ENCODE peak calls at places on chromosomes 3 and 15, in nine cellular contexts. One of them, this sample, is unnamed.

GRCh38 chr3:58608648-58609047 is 31.5 kb upstream of the FAM107A start:
- DNase-seq in tibial nerve: no peak
- DNase-seq in activated B cell treated with CpG ODN at 0.5 μM for 24 hours: no peak
- DNase-seq in IMR-90: no peak
- DNase-seq in GM13976: no peak
- DNase-seq in WTC11: no peak
- DNase-seq in brain microvascular endothelial cell: no peak
- DNase-seq in cardiac fibroblast: no peak
- DNase-seq in heart left ventricle: peak; percentile 75
- DNase-seq in this sample: no peak

GRCh38 chr3:143634427-143634826 is 213.8 kb downstream of the SLC9A9 start:
- DNase-seq in brain microvascular endothelial cell: no peak
- DNase-seq in cardiac fibroblast: no peak
- DNase-seq in activated B cell treated with CpG ODN at 0.5 μM for 24 hours: no peak
- DNase-seq in heart left ventricle: no peak
- DNase-seq in tibial nerve: no peak
- DNase-seq in IMR-90: no peak
- DNase-seq in GM13976: no peak
- DNase-seq in WTC11: no peak
- DNase-seq in this sample: no peak

GRCh38 chr3:194584866-194585265 is 48.4 kb downstream of the TMEM44 start:
- DNase-seq in tibial nerve: no peak
- DNase-seq in GM13976: no peak
- DNase-seq in brain microvascular endothelial cell: no peak
- DNase-seq in heart left ventricle: peak; percentile 49
- DNase-seq in IMR-90: peak; percentile 61
- DNase-seq in cardiac fibroblast: peak; percentile 89
- DNase-seq in WTC11: no peak
- DNase-seq in activated B cell treated with CpG ODN at 0.5 μM for 24 hours: no peak
- DNase-seq in this sample: no peak

GRCh38 chr15:66862111-66862815 is 160.2 kb downstream of the SMAD6 start:
- DNase-seq in heart left ventricle: no peak
- DNase-seq in brain microvascular endothelial cell: no peak
- DNase-seq in GM13976: no peak
- DNase-seq in IMR-90: no peak
- DNase-seq in cardiac fibroblast: peak; percentile 48
- DNase-seq in WTC11: no peak
- DNase-seq in tibial nerve: no peak
- DNase-seq in activated B cell treated with CpG ODN at 0.5 μM for 24 hours: no peak
- DNase-seq in this sample: no peak

GRCh38 chr15:95839367-95839782 is 491.1 kb upstream of the NR2F2 start:
- DNase-seq in GM13976: peak; percentile 17
- DNase-seq in WTC11: no peak
- DNase-seq in IMR-90: no peak
- DNase-seq in cardiac fibroblast: no peak
- DNase-seq in tibial nerve: no peak
- DNase-seq in heart left ventricle: no peak
- DNase-seq in activated B cell treated with CpG ODN at 0.5 μM for 24 hours: no peak
- DNase-seq in brain microvascular endothelial cell: no peak
- DNase-seq in this sample: peak; percentile 22

GRCh38 chr15:62524848-62525247 is 359.8 kb upstream of the C2CD4B start:
- DNase-seq in WTC11: no peak
- DNase-seq in tibial nerve: no peak
- DNase-seq in activated B cell treated with CpG ODN at 0.5 μM for 24 hours: no peak
- DNase-seq in heart left ventricle: no peak
- DNase-seq in IMR-90: peak; percentile 68
- DNase-seq in GM13976: no peak
- DNase-seq in cardiac fibroblast: peak; percentile 28
- DNase-seq in brain microvascular endothelial cell: no peak
- DNase-seq in this sample: no peak

GRCh38 chr3:136937886-136938285 is 19.9 kb upstream of the IL20RB start:
- DNase-seq in tibial nerve: no peak
- DNase-seq in brain microvascular endothelial cell: no peak
- DNase-seq in cardiac fibroblast: peak; percentile 29
- DNase-seq in activated B cell treated with CpG ODN at 0.5 μM for 24 hours: no peak
- DNase-seq in IMR-90: no peak
- DNase-seq in GM13976: no peak
- DNase-seq in heart left ventricle: no peak
- DNase-seq in WTC11: no peak
- DNase-seq in this sample: no peak

GRCh38 chr3:39502838-39503145 is 35.3 kb downstream of the MOBP start:
- DNase-seq in heart left ventricle: no peak
- DNase-seq in IMR-90: no peak
- DNase-seq in activated B cell treated with CpG ODN at 0.5 μM for 24 hours: no peak
- DNase-seq in GM13976: no peak
- DNase-seq in WTC11: no peak
- DNase-seq in tibial nerve: no peak
- DNase-seq in brain microvascular endothelial cell: no peak
- DNase-seq in cardiac fibroblast: no peak
- DNase-seq in this sample: no peak

GRCh38 chr3:171007316-171007715 is 19.2 kb downstream of the SLC2A2 start:
- DNase-seq in heart left ventricle: no peak
- DNase-seq in cardiac fibroblast: no peak
- DNase-seq in brain microvascular endothelial cell: no peak
- DNase-seq in activated B cell treated with CpG ODN at 0.5 μM for 24 hours: no peak
- DNase-seq in WTC11: no peak
- DNase-seq in IMR-90: no peak
- DNase-seq in GM13976: no peak
- DNase-seq in tibial nerve: no peak
- DNase-seq in this sample: no peak

GRCh38 chr3:181358060-181358459 is 353.7 kb upstream of the SOX2 start:
- DNase-seq in cardiac fibroblast: no peak
- DNase-seq in brain microvascular endothelial cell: no peak
- DNase-seq in IMR-90: no peak
- DNase-seq in GM13976: no peak
- DNase-seq in WTC11: no peak
- DNase-seq in heart left ventricle: no peak
- DNase-seq in tibial nerve: no peak
- DNase-seq in activated B cell treated with CpG ODN at 0.5 μM for 24 hours: no peak
- DNase-seq in this sample: no peak

GRCh38 chr3:192060160-192060783 is 599.3 kb downstream of the PYDC2 start:
- DNase-seq in brain microvascular endothelial cell: no peak
- DNase-seq in cardiac fibroblast: no peak
- DNase-seq in GM13976: no peak
- DNase-seq in IMR-90: no peak
- DNase-seq in WTC11: no peak
- DNase-seq in heart left ventricle: no peak
- DNase-seq in tibial nerve: no peak
- DNase-seq in activated B cell treated with CpG ODN at 0.5 μM for 24 hours: no peak
- DNase-seq in this sample: no peak

GRCh38 chr3:195312714-195313113 is 41.8 kb upstream of the XXYLT1 start:
- DNase-seq in WTC11: no peak
- DNase-seq in GM13976: no peak
- DNase-seq in heart left ventricle: no peak
- DNase-seq in cardiac fibroblast: no peak
- DNase-seq in activated B cell treated with CpG ODN at 0.5 μM for 24 hours: no peak
- DNase-seq in IMR-90: no peak
- DNase-seq in brain microvascular endothelial cell: no peak
- DNase-seq in tibial nerve: no peak
- DNase-seq in this sample: no peak

DNA sequence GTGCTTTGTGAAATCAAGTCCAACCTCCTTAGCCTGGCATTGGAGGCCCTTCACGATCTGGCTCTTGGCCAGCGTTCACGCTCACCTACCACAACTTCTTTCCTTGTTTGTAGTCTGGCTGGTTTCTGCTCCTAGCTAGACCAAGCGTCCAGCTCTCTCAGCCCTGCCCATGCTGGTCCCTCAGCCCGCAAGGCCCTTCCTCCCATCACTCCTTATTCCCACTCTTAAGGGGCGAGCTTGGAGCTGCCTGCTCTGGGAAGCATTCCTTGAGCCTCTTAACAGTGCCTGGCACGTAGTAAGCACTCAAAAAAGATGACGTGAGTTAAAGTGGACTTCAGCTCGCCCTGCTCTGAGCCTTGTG is 8.7 kb downstream of the SLC6A6 start:
- DNase-seq in tibial nerve: no peak
- DNase-seq in activated B cell treated with CpG ODN at 0.5 μM for 24 hours: no peak
- DNase-seq in WTC11: no peak
- DNase-seq in heart left ventricle: no peak
- DNase-seq in brain microvascular endothelial cell: no peak
- DNase-seq in IMR-90: no peak
- DNase-seq in GM13976: no peak
- DNase-seq in cardiac fibroblast: no peak
- DNase-seq in this sample: no peak
- TF ChIP-seq CTCF in tibial nerve: no peak
- TF ChIP-seq CTCF in activated B cell treated with CpG ODN at 0.5 μM for 24 hours: no peak
- TF ChIP-seq CTCF in WTC11: no peak
- TF ChIP-seq CTCF in heart left ventricle: no peak
- TF ChIP-seq CTCF in brain microvascular endothelial cell: no peak
- TF ChIP-seq CTCF in IMR-90: no peak
- TF ChIP-seq CTCF in GM13976: no peak
- TF ChIP-seq CTCF in cardiac fibroblast: no peak
- TF ChIP-seq CTCF in this sample: no peak

GRCh38 chr3:72299823-72300222 is 514.9 kb upstream of the PROK2 start:
- DNase-seq in brain microvascular endothelial cell: no peak
- DNase-seq in heart left ventricle: no peak
- DNase-seq in activated B cell treated with CpG ODN at 0.5 μM for 24 hours: no peak
- DNase-seq in WTC11: no peak
- DNase-seq in tibial nerve: no peak
- DNase-seq in GM13976: no peak
- DNase-seq in IMR-90: no peak
- DNase-seq in cardiac fibroblast: peak; percentile 26
- DNase-seq in this sample: no peak

GRCh38 chr3:72298201-72299155 is 513.5 kb upstream of the PROK2 start:
- DNase-seq in heart left ventricle: no peak
- DNase-seq in activated B cell treated with CpG ODN at 0.5 μM for 24 hours: no peak
- DNase-seq in tibial nerve: no peak
- DNase-seq in GM13976: no peak
- DNase-seq in IMR-90: no peak
- DNase-seq in cardiac fibroblast: no peak
- DNase-seq in WTC11: no peak
- DNase-seq in brain microvascular endothelial cell: no peak
- DNase-seq in this sample: no peak

GRCh38 chr3:72297481-72297880 is 512.5 kb upstream of the PROK2 start:
- DNase-seq in IMR-90: no peak
- DNase-seq in activated B cell treated with CpG ODN at 0.5 μM for 24 hours: no peak
- DNase-seq in brain microvascular endothelial cell: no peak
- DNase-seq in GM13976: no peak
- DNase-seq in WTC11: no peak
- DNase-seq in tibial nerve: no peak
- DNase-seq in heart left ventricle: no peak
- DNase-seq in cardiac fibroblast: no peak
- DNase-seq in this sample: no peak

GRCh38 chr3:72300621-72301020 is 515.7 kb upstream of the PROK2 start:
- DNase-seq in tibial nerve: no peak
- DNase-seq in activated B cell treated with CpG ODN at 0.5 μM for 24 hours: no peak
- DNase-seq in GM13976: no peak
- DNase-seq in heart left ventricle: no peak
- DNase-seq in IMR-90: no peak
- DNase-seq in WTC11: no peak
- DNase-seq in cardiac fibroblast: no peak
- DNase-seq in brain microvascular endothelial cell: no peak
- DNase-seq in this sample: no peak

GRCh38 chr3:72299321-72299802 is 514.4 kb upstream of the PROK2 start:
- DNase-seq in IMR-90: peak; percentile 59
- DNase-seq in heart left ventricle: peak; percentile 74
- DNase-seq in cardiac fibroblast: peak; percentile 81
- DNase-seq in brain microvascular endothelial cell: peak; percentile 31
- DNase-seq in tibial nerve: no peak
- DNase-seq in activated B cell treated with CpG ODN at 0.5 μM for 24 hours: no peak
- DNase-seq in WTC11: no peak
- DNase-seq in GM13976: no peak
- DNase-seq in this sample: no peak
- TF ChIP-seq CTCF in IMR-90: no peak
- TF ChIP-seq CTCF in heart left ventricle: no peak
- TF ChIP-seq CTCF in cardiac fibroblast: no peak
- TF ChIP-seq CTCF in brain microvascular endothelial cell: no peak
- TF ChIP-seq CTCF in tibial nerve: no peak
- TF ChIP-seq CTCF in activated B cell treated with CpG ODN at 0.5 μM for 24 hours: no peak
- TF ChIP-seq CTCF in WTC11: no peak
- TF ChIP-seq CTCF in GM13976: no peak
- TF ChIP-seq CTCF in this sample: no peak

GRCh38 chr3:188243124-188243795 is 89.3 kb downstream of the LPP start:
- DNase-seq in cardiac fibroblast: peak; percentile 31
- DNase-seq in GM13976: no peak
- DNase-seq in tibial nerve: no peak
- DNase-seq in IMR-90: peak; percentile 42
- DNase-seq in heart left ventricle: no peak
- DNase-seq in brain microvascular endothelial cell: no peak
- DNase-seq in WTC11: no peak
- DNase-seq in activated B cell treated with CpG ODN at 0.5 μM for 24 hours: no peak
- DNase-seq in this sample: no peak
- TF ChIP-seq CTCF in cardiac fibroblast: no peak
- TF ChIP-seq CTCF in GM13976: no peak
- TF ChIP-seq CTCF in tibial nerve: no peak
- TF ChIP-seq CTCF in IMR-90: no peak
- TF ChIP-seq CTCF in heart left ventricle: no peak
- TF ChIP-seq CTCF in brain microvascular endothelial cell: no peak
- TF ChIP-seq CTCF in WTC11: no peak
- TF ChIP-seq CTCF in activated B cell treated with CpG ODN at 0.5 μM for 24 hours: no peak
- TF ChIP-seq CTCF in this sample: no peak

GRCh38 chr3:13671536-13672233 is 122.8 kb downstream of the FBLN2 start:
- DNase-seq in heart left ventricle: no peak
- DNase-seq in GM13976: no peak
- DNase-seq in tibial nerve: no peak
- DNase-seq in brain microvascular endothelial cell: no peak
- DNase-seq in IMR-90: no peak
- DNase-seq in WTC11: no peak
- DNase-seq in cardiac fibroblast: no peak
- DNase-seq in activated B cell treated with CpG ODN at 0.5 μM for 24 hours: no peak
- DNase-seq in this sample: no peak

GRCh38 chr3:13676618-13677017 is 127.7 kb downstream of the FBLN2 start:
- DNase-seq in tibial nerve: no peak
- DNase-seq in heart left ventricle: no peak
- DNase-seq in GM13976: no peak
- DNase-seq in activated B cell treated with CpG ODN at 0.5 μM for 24 hours: no peak
- DNase-seq in cardiac fibroblast: no peak
- DNase-seq in IMR-90: no peak
- DNase-seq in brain microvascular endothelial cell: no peak
- DNase-seq in WTC11: no peak
- DNase-seq in this sample: no peak

GRCh38 chr3:13670292-13670691 is 121.4 kb downstream of the FBLN2 start:
- DNase-seq in brain microvascular endothelial cell: no peak
- DNase-seq in activated B cell treated with CpG ODN at 0.5 μM for 24 hours: no peak
- DNase-seq in tibial nerve: no peak
- DNase-seq in IMR-90: no peak
- DNase-seq in GM13976: no peak
- DNase-seq in WTC11: no peak
- DNase-seq in heart left ventricle: no peak
- DNase-seq in cardiac fibroblast: no peak
- DNase-seq in this sample: no peak

GRCh38 chr3:13674538-13675185 is 125.7 kb downstream of the FBLN2 start:
- DNase-seq in cardiac fibroblast: no peak
- DNase-seq in WTC11: no peak
- DNase-seq in GM13976: no peak
- DNase-seq in IMR-90: no peak
- DNase-seq in activated B cell treated with CpG ODN at 0.5 μM for 24 hours: no peak
- DNase-seq in heart left ventricle: no peak
- DNase-seq in tibial nerve: no peak
- DNase-seq in brain microvascular endothelial cell: no peak
- DNase-seq in this sample: no peak

DNA sequence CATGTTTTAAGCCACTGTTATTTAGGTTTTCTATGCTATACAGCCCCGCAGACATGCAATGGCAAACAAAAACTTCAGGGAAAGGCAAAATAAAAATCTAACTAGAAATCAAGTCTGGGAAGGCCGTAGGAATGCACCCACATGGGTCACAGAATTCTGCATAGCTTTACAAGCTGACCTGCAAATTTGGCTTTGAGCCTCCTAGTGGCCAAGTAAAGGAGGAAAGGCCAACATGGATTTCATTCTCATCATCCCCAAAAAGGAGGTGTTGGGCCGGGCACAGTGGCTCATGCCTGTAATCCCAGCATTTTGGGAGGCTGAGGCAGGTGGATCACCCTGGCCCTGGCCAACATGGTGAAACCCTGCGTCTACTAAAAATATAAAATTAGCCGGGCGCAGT is 124.3 kb downstream of the FBLN2 start:
- DNase-seq in cardiac fibroblast: peak; percentile 7
- DNase-seq in activated B cell treated with CpG ODN at 0.5 μM for 24 hours: no peak
- DNase-seq in WTC11: no peak
- DNase-seq in GM13976: no peak
- DNase-seq in IMR-90: no peak
- DNase-seq in brain microvascular endothelial cell: no peak
- DNase-seq in heart left ventricle: no peak
- DNase-seq in tibial nerve: no peak
- DNase-seq in this sample: no peak
- TF ChIP-seq CTCF in cardiac fibroblast: peak; percentile 16
- TF ChIP-seq CTCF in activated B cell treated with CpG ODN at 0.5 μM for 24 hours: no peak
- TF ChIP-seq CTCF in WTC11: peak; percentile 27
- TF ChIP-seq CTCF in GM13976: no peak
- TF ChIP-seq CTCF in IMR-90: no peak
- TF ChIP-seq CTCF in brain microvascular endothelial cell: peak; percentile 56
- TF ChIP-seq CTCF in heart left ventricle: no peak
- TF ChIP-seq CTCF in tibial nerve: no peak
- TF ChIP-seq CTCF in this sample: no peak